ENCODE peak calls at places on chromosomes 4 and X, in six cellular contexts. One of them, this sample, is unnamed.

GRCh38 chr4:7173821-7174220 is 18.5 kb upstream of the SORCS2 start:
- DNase-seq in fibroblast of lung: no peak
- DNase-seq in neural progenitor cell: no peak
- DNase-seq in endothelial cell of umbilical vein: no peak
- DNase-seq in mammary epithelial cell: no peak
- DNase-seq in hepatocyte: no peak
- DNase-seq in this sample: peak

GRCh38 chr4:156778606-156779005 is 193.0 kb downstream of the PDGFC start:
- DNase-seq in fibroblast of lung: peak
- DNase-seq in neural progenitor cell: no peak
- DNase-seq in endothelial cell of umbilical vein: no peak
- DNase-seq in mammary epithelial cell: peak
- DNase-seq in hepatocyte: no peak
- DNase-seq in this sample: no peak

GRCh38 chrX:153456161-153456560 is 10.3 kb upstream of the TREX2 start:
- DNase-seq in fibroblast of lung: no peak
- DNase-seq in neural progenitor cell: no peak
- DNase-seq in endothelial cell of umbilical vein: no peak
- DNase-seq in mammary epithelial cell: no peak
- DNase-seq in hepatocyte: no peak
- DNase-seq in this sample: no peak

GRCh38 chrX:41822917-41823316 is 98.9 kb downstream of the GPR82 start:
- DNase-seq in fibroblast of lung: no peak
- DNase-seq in neural progenitor cell: no peak
- DNase-seq in endothelial cell of umbilical vein: no peak
- DNase-seq in mammary epithelial cell: no peak
- DNase-seq in hepatocyte: peak
- DNase-seq in this sample: no peak

GRCh38 chr4:15542795-15543194 is 73.1 kb downstream of the CC2D2A start:
- DNase-seq in fibroblast of lung: no peak
- DNase-seq in neural progenitor cell: no peak
- DNase-seq in endothelial cell of umbilical vein: no peak
- DNase-seq in mammary epithelial cell: no peak
- DNase-seq in hepatocyte: no peak
- DNase-seq in this sample: no peak

GRCh38 chr4:28966982-28967381 is 1753.2 kb upstream of the PCDH7 start:
- DNase-seq in fibroblast of lung: peak
- DNase-seq in neural progenitor cell: no peak
- DNase-seq in endothelial cell of umbilical vein: no peak
- DNase-seq in mammary epithelial cell: peak
- DNase-seq in hepatocyte: peak
- DNase-seq in this sample: no peak

GRCh38 chrX:19793471-19793870 is 93.9 kb downstream of the SH3KBP1 start:
- DNase-seq in fibroblast of lung: no peak
- DNase-seq in neural progenitor cell: no peak
- DNase-seq in endothelial cell of umbilical vein: no peak
- DNase-seq in mammary epithelial cell: peak
- DNase-seq in hepatocyte: no peak
- DNase-seq in this sample: no peak

GRCh38 chrX:9681422-9681821 is 84.2 kb downstream of the GPR143 start:
- DNase-seq in fibroblast of lung: peak
- DNase-seq in neural progenitor cell: no peak
- DNase-seq in endothelial cell of umbilical vein: no peak
- DNase-seq in mammary epithelial cell: no peak
- DNase-seq in hepatocyte: no peak
- DNase-seq in this sample: no peak

GRCh38 chrX:103520391-103520790 is 1.1 kb upstream of the RAB40A start:
- DNase-seq in fibroblast of lung: peak
- DNase-seq in neural progenitor cell: no peak
- DNase-seq in endothelial cell of umbilical vein: no peak
- DNase-seq in mammary epithelial cell: no peak
- DNase-seq in hepatocyte: no peak
- DNase-seq in this sample: no peak

GRCh38 chrX:15465896-15466651 is 27.1 kb downstream of the PIR start:
- DNase-seq in fibroblast of lung: peak
- DNase-seq in neural progenitor cell: peak
- DNase-seq in endothelial cell of umbilical vein: no peak
- DNase-seq in mammary epithelial cell: no peak
- DNase-seq in hepatocyte: no peak
- DNase-seq in this sample: peak

GRCh38 chr4:54585321-54586000 is 72.3 kb upstream of the KIT start:
- DNase-seq in fibroblast of lung: no peak
- DNase-seq in neural progenitor cell: no peak
- DNase-seq in endothelial cell of umbilical vein: no peak
- DNase-seq in mammary epithelial cell: peak
- DNase-seq in hepatocyte: peak
- DNase-seq in this sample: no peak

GRCh38 chrX:48022740-48023139 is 16.0 kb downstream of the SPACA5 start:
- DNase-seq in fibroblast of lung: no peak
- DNase-seq in neural progenitor cell: no peak
- DNase-seq in endothelial cell of umbilical vein: no peak
- DNase-seq in mammary epithelial cell: no peak
- DNase-seq in hepatocyte: no peak
- DNase-seq in this sample: no peak

GRCh38 chr4:128844931-128845330 is 35.4 kb downstream of the JADE1 start:
- DNase-seq in fibroblast of lung: peak
- DNase-seq in neural progenitor cell: no peak
- DNase-seq in endothelial cell of umbilical vein: no peak
- DNase-seq in mammary epithelial cell: no peak
- DNase-seq in hepatocyte: no peak
- DNase-seq in this sample: no peak

GRCh38 chr4:86942185-86942666 is 7.4 kb downstream of the AFF1 start:
- DNase-seq in fibroblast of lung: peak
- DNase-seq in neural progenitor cell: no peak
- DNase-seq in endothelial cell of umbilical vein: peak
- DNase-seq in mammary epithelial cell: no peak
- DNase-seq in hepatocyte: peak
- DNase-seq in this sample: no peak

GRCh38 chrX:106894978-106895452 is 8.1 kb downstream of the RIPPLY1 start:
- DNase-seq in fibroblast of lung: peak
- DNase-seq in neural progenitor cell: no peak
- DNase-seq in endothelial cell of umbilical vein: peak
- DNase-seq in mammary epithelial cell: peak
- DNase-seq in hepatocyte: peak
- DNase-seq in this sample: peak

GRCh38 chr4:176277162-176277904 is 8.3 kb upstream of the ASB5 start:
- DNase-seq in fibroblast of lung: peak
- DNase-seq in neural progenitor cell: peak
- DNase-seq in endothelial cell of umbilical vein: peak
- DNase-seq in mammary epithelial cell: peak
- DNase-seq in hepatocyte: peak
- DNase-seq in this sample: peak

GRCh38 chrX:150768580-150769190 is 75.5 kb downstream of the MTMR1 start:
- DNase-seq in fibroblast of lung: no peak
- DNase-seq in neural progenitor cell: no peak
- DNase-seq in endothelial cell of umbilical vein: no peak
- DNase-seq in mammary epithelial cell: no peak
- DNase-seq in hepatocyte: no peak
- DNase-seq in this sample: no peak

GRCh38 chrX:107676559-107677378 is 48.5 kb downstream of the PRPS1 start:
- DNase-seq in fibroblast of lung: peak
- DNase-seq in neural progenitor cell: no peak
- DNase-seq in endothelial cell of umbilical vein: peak
- DNase-seq in mammary epithelial cell: peak
- DNase-seq in hepatocyte: peak
- DNase-seq in this sample: peak

GRCh38 chr4:174629265-174629664 is 107.0 kb upstream of the HPGD start:
- DNase-seq in fibroblast of lung: peak
- DNase-seq in neural progenitor cell: no peak
- DNase-seq in endothelial cell of umbilical vein: no peak
- DNase-seq in mammary epithelial cell: peak
- DNase-seq in hepatocyte: no peak
- DNase-seq in this sample: no peak

GRCh38 chr4:118941149-118941548 is 52.5 kb downstream of the SYNPO2 start:
- DNase-seq in fibroblast of lung: peak
- DNase-seq in neural progenitor cell: no peak
- DNase-seq in endothelial cell of umbilical vein: no peak
- DNase-seq in mammary epithelial cell: no peak
- DNase-seq in hepatocyte: peak
- DNase-seq in this sample: no peak

GRCh38 chr4:39613093-39613656 is 25.5 kb downstream of the SMIM14 start:
- DNase-seq in fibroblast of lung: peak
- DNase-seq in neural progenitor cell: no peak
- DNase-seq in endothelial cell of umbilical vein: peak
- DNase-seq in mammary epithelial cell: peak
- DNase-seq in hepatocyte: no peak
- DNase-seq in this sample: no peak

DNA sequence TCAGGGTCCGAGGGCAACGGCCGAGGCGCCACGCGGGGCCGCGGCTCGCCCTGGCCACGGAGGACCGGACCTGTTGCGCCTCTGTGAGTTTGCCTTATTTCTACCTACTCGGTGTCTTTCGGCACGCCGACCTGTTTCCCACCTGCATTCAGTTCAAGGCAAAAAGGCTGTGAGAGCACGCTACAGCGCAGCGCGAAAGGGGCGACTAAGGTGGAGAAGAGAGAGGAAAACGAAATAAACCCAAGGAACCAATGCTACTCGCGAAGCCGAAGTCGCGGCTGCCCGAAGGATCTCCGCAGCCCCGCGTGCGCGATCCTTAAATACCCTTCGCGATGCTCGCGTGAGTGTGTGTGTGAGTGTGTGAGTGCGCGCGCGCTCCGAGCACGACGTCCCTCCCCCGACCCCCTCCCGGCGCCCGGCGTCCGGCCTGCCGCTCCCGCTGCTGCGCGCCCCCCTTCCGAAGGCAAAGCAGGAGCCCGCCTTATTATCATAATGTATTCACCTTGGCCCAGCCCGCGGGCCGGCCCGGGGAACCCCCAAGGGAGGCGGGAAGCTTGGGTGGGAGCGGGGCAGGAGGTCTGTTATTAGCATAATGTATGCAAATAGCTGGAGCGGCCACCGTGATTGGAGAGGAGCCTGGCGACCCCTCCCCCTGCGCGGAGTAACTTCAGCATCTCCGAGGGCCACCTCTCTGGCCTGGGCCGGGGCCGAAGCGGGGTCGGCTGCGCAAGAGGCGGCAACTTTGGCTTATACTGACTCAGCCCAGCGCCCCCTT is at the start of gene COL25A1:
- DNase-seq in fibroblast of lung: peak
- DNase-seq in neural progenitor cell: peak
- DNase-seq in endothelial cell of umbilical vein: peak
- DNase-seq in mammary epithelial cell: no peak
- DNase-seq in hepatocyte: peak
- DNase-seq in this sample: peak
- TF ChIP-seq EZH2 in fibroblast of lung: peak
- TF ChIP-seq EZH2 in neural progenitor cell: peak
- TF ChIP-seq EZH2 in endothelial cell of umbilical vein: peak
- TF ChIP-seq EZH2 in mammary epithelial cell: peak
- TF ChIP-seq EZH2 in hepatocyte: peak
- TF ChIP-seq EZH2 in this sample: no peak

GRCh38 chrX:40174594-40175415 is 77.0 kb upstream of the BCOR start:
- DNase-seq in fibroblast of lung: peak
- DNase-seq in neural progenitor cell: peak
- DNase-seq in endothelial cell of umbilical vein: peak
- DNase-seq in mammary epithelial cell: no peak
- DNase-seq in hepatocyte: peak
- DNase-seq in this sample: peak

GRCh38 chrX:40175416-40176255 is 77.9 kb upstream of the BCOR start:
- DNase-seq in fibroblast of lung: peak
- DNase-seq in neural progenitor cell: peak
- DNase-seq in endothelial cell of umbilical vein: peak
- DNase-seq in mammary epithelial cell: no peak
- DNase-seq in hepatocyte: peak
- DNase-seq in this sample: peak

GRCh38 chrX:40172169-40172979 is 74.6 kb upstream of the BCOR start:
- DNase-seq in fibroblast of lung: peak
- DNase-seq in neural progenitor cell: peak
- DNase-seq in endothelial cell of umbilical vein: peak
- DNase-seq in mammary epithelial cell: peak
- DNase-seq in hepatocyte: peak
- DNase-seq in this sample: peak

GRCh38 chrX:40172980-40173661 is 75.4 kb upstream of the BCOR start:
- DNase-seq in fibroblast of lung: no peak
- DNase-seq in neural progenitor cell: no peak
- DNase-seq in endothelial cell of umbilical vein: no peak
- DNase-seq in mammary epithelial cell: no peak
- DNase-seq in hepatocyte: no peak
- DNase-seq in this sample: no peak

GRCh38 chrX:40173662-40174593 is 76.2 kb upstream of the BCOR start:
- DNase-seq in fibroblast of lung: no peak
- DNase-seq in neural progenitor cell: peak
- DNase-seq in endothelial cell of umbilical vein: peak
- DNase-seq in mammary epithelial cell: no peak
- DNase-seq in hepatocyte: peak
- DNase-seq in this sample: peak
- H3K4me3 ChIP-seq in fibroblast of lung: no peak
- H3K4me3 ChIP-seq in neural progenitor cell: peak
- H3K4me3 ChIP-seq in endothelial cell of umbilical vein: no peak
- H3K4me3 ChIP-seq in mammary epithelial cell: no peak
- H3K4me3 ChIP-seq in hepatocyte: no peak
- H3K4me3 ChIP-seq in this sample: peak

DNA sequence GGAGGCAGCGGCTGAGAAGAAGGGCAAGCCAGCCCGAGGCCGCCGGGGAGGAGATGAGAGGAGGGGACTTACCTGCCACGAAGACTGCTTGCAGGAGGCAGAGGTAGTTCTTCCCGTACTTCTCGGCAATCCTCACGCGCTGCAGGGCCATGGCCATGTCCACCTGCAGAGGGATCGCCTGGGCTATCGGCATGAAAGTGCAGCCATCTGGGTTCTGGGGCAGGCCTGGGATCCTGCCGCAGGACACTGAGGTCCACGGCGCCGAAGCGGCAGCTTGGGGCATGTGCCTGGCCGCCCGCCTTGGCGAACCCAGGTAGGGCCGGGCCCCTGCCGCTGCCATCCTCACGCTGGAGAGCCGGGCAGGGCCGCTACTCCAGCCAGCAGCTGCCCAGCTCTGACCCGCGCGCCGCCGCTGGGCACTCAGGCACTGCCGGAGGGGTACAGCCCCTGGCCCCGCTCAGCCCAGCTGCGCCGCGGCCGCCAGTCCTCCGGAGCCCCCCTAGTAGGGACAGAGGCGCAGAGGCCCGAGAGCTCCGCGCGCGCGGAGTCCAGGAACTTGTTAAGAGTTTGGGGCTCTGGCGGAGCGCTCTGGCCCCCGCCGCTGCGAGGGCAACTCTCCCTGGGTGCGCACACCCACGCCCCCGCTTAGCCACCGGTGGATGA is 16.0 kb downstream of the MCF2 start:
- DNase-seq in fibroblast of lung: no peak
- DNase-seq in neural progenitor cell: peak
- DNase-seq in endothelial cell of umbilical vein: peak
- DNase-seq in mammary epithelial cell: no peak
- DNase-seq in hepatocyte: peak
- DNase-seq in this sample: no peak
- TF ChIP-seq EZH2 in fibroblast of lung: no peak
- TF ChIP-seq EZH2 in neural progenitor cell: peak
- TF ChIP-seq EZH2 in endothelial cell of umbilical vein: peak
- TF ChIP-seq EZH2 in mammary epithelial cell: no peak
- TF ChIP-seq EZH2 in hepatocyte: no peak
- TF ChIP-seq EZH2 in this sample: no peak

DNA sequence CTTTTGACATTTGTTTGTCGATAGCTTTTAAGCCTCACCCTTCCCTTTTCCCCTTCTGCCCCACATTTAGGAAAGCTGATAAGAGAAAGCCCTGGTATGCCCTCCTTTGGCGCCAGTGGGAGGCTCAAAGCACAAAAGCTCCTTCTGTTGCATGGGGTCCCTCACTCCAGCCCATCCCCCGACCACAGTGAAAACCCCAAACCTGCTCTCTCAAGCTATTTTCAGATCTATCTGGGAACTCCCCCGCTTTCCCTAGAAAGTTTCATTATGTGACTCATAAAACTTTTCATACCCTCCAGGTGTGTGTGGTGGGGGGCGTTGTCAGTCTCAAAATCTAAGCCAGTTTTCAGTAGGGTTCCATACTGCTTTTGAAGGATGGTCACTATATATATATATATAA is 259.0 kb upstream of the PCDH7 start:
- DNase-seq in fibroblast of lung: no peak
- DNase-seq in neural progenitor cell: peak
- DNase-seq in endothelial cell of umbilical vein: no peak
- DNase-seq in mammary epithelial cell: no peak
- DNase-seq in hepatocyte: no peak
- DNase-seq in this sample: no peak
- H3K4me3 ChIP-seq in fibroblast of lung: no peak
- H3K4me3 ChIP-seq in neural progenitor cell: no peak
- H3K4me3 ChIP-seq in endothelial cell of umbilical vein: no peak
- H3K4me3 ChIP-seq in mammary epithelial cell: no peak
- H3K4me3 ChIP-seq in hepatocyte: no peak
- H3K4me3 ChIP-seq in this sample: no peak

This sample was measured in A673.